ENCODE peak calls at places on chromosomes 1 and 21, in eight cellular contexts. One of them, this sample, is unnamed.

GRCh38 chr1:156232222-156232621 is 9.8 kb upstream of the BGLAP start:
- DNase-seq in tibial artery: no peak
- DNase-seq in stomach: no peak
- DNase-seq in neuronal stem cell: no peak
- DNase-seq in left ventricle myocardium inferior: no peak
- DNase-seq in aorta: no peak
- DNase-seq in PC-9: no peak
- DNase-seq in hepatocyte: no peak
- DNase-seq in this sample: no peak

GRCh38 chr1:58781541-58782307 is 2.1 kb downstream of the JUN start:
- DNase-seq in tibial artery: peak
- DNase-seq in stomach: peak
- DNase-seq in neuronal stem cell: peak
- DNase-seq in left ventricle myocardium inferior: peak
- DNase-seq in aorta: peak
- DNase-seq in PC-9: peak
- DNase-seq in hepatocyte: peak
- DNase-seq in this sample: peak

GRCh38 chr21:14453964-14454641 is 71.2 kb upstream of the HSPA13 start:
- DNase-seq in tibial artery: no peak
- DNase-seq in stomach: no peak
- DNase-seq in neuronal stem cell: no peak
- DNase-seq in left ventricle myocardium inferior: no peak
- DNase-seq in aorta: no peak
- DNase-seq in PC-9: no peak
- DNase-seq in hepatocyte: no peak
- DNase-seq in this sample: no peak

GRCh38 chr1:80059940-80060339 is 1053.4 kb upstream of the ADGRL4 start:
- DNase-seq in tibial artery: no peak
- DNase-seq in stomach: no peak
- DNase-seq in neuronal stem cell: no peak
- DNase-seq in left ventricle myocardium inferior: no peak
- DNase-seq in aorta: no peak
- DNase-seq in PC-9: no peak
- DNase-seq in hepatocyte: no peak
- DNase-seq in this sample: no peak

GRCh38 chr21:26570203-26570602 is 2.9 kb downstream of the CYYR1 start:
- DNase-seq in tibial artery: no peak
- DNase-seq in stomach: no peak
- DNase-seq in neuronal stem cell: no peak
- DNase-seq in left ventricle myocardium inferior: no peak
- DNase-seq in aorta: no peak
- DNase-seq in PC-9: no peak
- DNase-seq in hepatocyte: no peak
- DNase-seq in this sample: no peak

GRCh38 chr1:222974496-222974895 is 159.7 kb downstream of the DISP1 start:
- DNase-seq in tibial artery: no peak
- DNase-seq in stomach: no peak
- DNase-seq in neuronal stem cell: no peak
- DNase-seq in left ventricle myocardium inferior: no peak
- DNase-seq in aorta: no peak
- DNase-seq in PC-9: no peak
- DNase-seq in hepatocyte: peak
- DNase-seq in this sample: no peak

GRCh38 chr1:177384461-177384860 is 213.7 kb downstream of the BRINP2 start:
- DNase-seq in tibial artery: no peak
- DNase-seq in stomach: no peak
- DNase-seq in neuronal stem cell: no peak
- DNase-seq in left ventricle myocardium inferior: no peak
- DNase-seq in aorta: no peak
- DNase-seq in PC-9: no peak
- DNase-seq in hepatocyte: no peak
- DNase-seq in this sample: no peak

GRCh38 chr1:24481098-24481497 is 21.5 kb upstream of the RCAN3 start:
- DNase-seq in tibial artery: no peak
- DNase-seq in stomach: no peak
- DNase-seq in neuronal stem cell: no peak
- DNase-seq in left ventricle myocardium inferior: no peak
- DNase-seq in aorta: peak
- DNase-seq in PC-9: no peak
- DNase-seq in hepatocyte: no peak
- DNase-seq in this sample: no peak

GRCh38 chr1:210231846-210232523 is 611 bp upstream of the SERTAD4 start:
- DNase-seq in tibial artery: no peak
- DNase-seq in stomach: no peak
- DNase-seq in neuronal stem cell: no peak
- DNase-seq in left ventricle myocardium inferior: peak
- DNase-seq in aorta: no peak
- DNase-seq in PC-9: no peak
- DNase-seq in hepatocyte: peak
- DNase-seq in this sample: no peak

GRCh38 chr1:232925421-232926202 is 24.8 kb upstream of the NTPCR start:
- DNase-seq in tibial artery: no peak
- DNase-seq in stomach: no peak
- DNase-seq in neuronal stem cell: no peak
- DNase-seq in left ventricle myocardium inferior: no peak
- DNase-seq in aorta: no peak
- DNase-seq in PC-9: no peak
- DNase-seq in hepatocyte: no peak
- DNase-seq in this sample: no peak

GRCh38 chr1:211257831-211258225 is 1.3 kb upstream of the RCOR3 start:
- DNase-seq in tibial artery: no peak
- DNase-seq in stomach: no peak
- DNase-seq in neuronal stem cell: no peak
- DNase-seq in left ventricle myocardium inferior: no peak
- DNase-seq in aorta: no peak
- DNase-seq in PC-9: no peak
- DNase-seq in hepatocyte: no peak
- DNase-seq in this sample: no peak

GRCh38 chr1:234507626-234508387 is 28.8 kb upstream of the TARBP1 start:
- DNase-seq in tibial artery: no peak
- DNase-seq in stomach: no peak
- DNase-seq in neuronal stem cell: no peak
- DNase-seq in left ventricle myocardium inferior: no peak
- DNase-seq in aorta: no peak
- DNase-seq in PC-9: no peak
- DNase-seq in hepatocyte: no peak
- DNase-seq in this sample: no peak

GRCh38 chr21:29215709-29216108 is 83.0 kb upstream of the BACH1 start:
- DNase-seq in tibial artery: no peak
- DNase-seq in stomach: no peak
- DNase-seq in neuronal stem cell: no peak
- DNase-seq in left ventricle myocardium inferior: no peak
- DNase-seq in aorta: no peak
- DNase-seq in PC-9: no peak
- DNase-seq in hepatocyte: no peak
- DNase-seq in this sample: no peak

GRCh38 chr1:59498640-59499039 is 201.7 kb downstream of the FGGY start:
- DNase-seq in tibial artery: no peak
- DNase-seq in stomach: no peak
- DNase-seq in neuronal stem cell: no peak
- DNase-seq in left ventricle myocardium inferior: no peak
- DNase-seq in aorta: no peak
- DNase-seq in PC-9: no peak
- DNase-seq in hepatocyte: no peak
- DNase-seq in this sample: no peak

GRCh38 chr21:34967509-34968289 is 81.4 kb downstream of the RUNX1 start:
- DNase-seq in tibial artery: no peak
- DNase-seq in stomach: no peak
- DNase-seq in neuronal stem cell: no peak
- DNase-seq in left ventricle myocardium inferior: no peak
- DNase-seq in aorta: no peak
- DNase-seq in PC-9: peak
- DNase-seq in hepatocyte: peak
- DNase-seq in this sample: no peak

GRCh38 chr1:67835663-67836452 is 2.6 kb upstream of the GNG12 start:
- DNase-seq in tibial artery: no peak
- DNase-seq in stomach: no peak
- DNase-seq in neuronal stem cell: no peak
- DNase-seq in left ventricle myocardium inferior: no peak
- DNase-seq in aorta: no peak
- DNase-seq in PC-9: no peak
- DNase-seq in hepatocyte: no peak
- DNase-seq in this sample: no peak

GRCh38 chr1:177558372-177558771 is 387.6 kb downstream of the BRINP2 start:
- DNase-seq in tibial artery: no peak
- DNase-seq in stomach: no peak
- DNase-seq in neuronal stem cell: no peak
- DNase-seq in left ventricle myocardium inferior: no peak
- DNase-seq in aorta: no peak
- DNase-seq in PC-9: no peak
- DNase-seq in hepatocyte: no peak
- DNase-seq in this sample: no peak

GRCh38 chr1:29271724-29272123 is 35.4 kb downstream of the PTPRU start:
- DNase-seq in tibial artery: peak
- DNase-seq in stomach: peak
- DNase-seq in neuronal stem cell: peak
- DNase-seq in left ventricle myocardium inferior: peak
- DNase-seq in aorta: peak
- DNase-seq in PC-9: peak
- DNase-seq in hepatocyte: peak
- DNase-seq in this sample: no peak
- H3K27ac ChIP-seq in tibial artery: peak
- H3K27ac ChIP-seq in stomach: peak
- H3K27ac ChIP-seq in neuronal stem cell: peak
- H3K27ac ChIP-seq in left ventricle myocardium inferior: peak
- H3K27ac ChIP-seq in aorta: no peak
- H3K27ac ChIP-seq in PC-9: peak
- H3K27ac ChIP-seq in hepatocyte: peak
- H3K27ac ChIP-seq in this sample: peak

GRCh38 chr1:9071554-9072235 is 2.3 kb upstream of the SLC2A5 start:
- DNase-seq in tibial artery: no peak
- DNase-seq in stomach: no peak
- DNase-seq in neuronal stem cell: no peak
- DNase-seq in left ventricle myocardium inferior: no peak
- DNase-seq in aorta: no peak
- DNase-seq in PC-9: no peak
- DNase-seq in hepatocyte: no peak
- DNase-seq in this sample: no peak

GRCh38 chr1:9075023-9075422 is 5.6 kb upstream of the SLC2A5 start:
- DNase-seq in tibial artery: no peak
- DNase-seq in stomach: no peak
- DNase-seq in neuronal stem cell: no peak
- DNase-seq in left ventricle myocardium inferior: no peak
- DNase-seq in aorta: no peak
- DNase-seq in PC-9: no peak
- DNase-seq in hepatocyte: no peak
- DNase-seq in this sample: no peak

GRCh38 chr1:9069324-9070100 is at the start of gene SLC2A5:
- DNase-seq in tibial artery: peak
- DNase-seq in stomach: no peak
- DNase-seq in neuronal stem cell: no peak
- DNase-seq in left ventricle myocardium inferior: no peak
- DNase-seq in aorta: no peak
- DNase-seq in PC-9: no peak
- DNase-seq in hepatocyte: no peak
- DNase-seq in this sample: no peak

GRCh38 chr1:9070421-9071015 is 1.1 kb upstream of the SLC2A5 start:
- DNase-seq in tibial artery: no peak
- DNase-seq in stomach: no peak
- DNase-seq in neuronal stem cell: no peak
- DNase-seq in left ventricle myocardium inferior: no peak
- DNase-seq in aorta: no peak
- DNase-seq in PC-9: no peak
- DNase-seq in hepatocyte: no peak
- DNase-seq in this sample: no peak

GRCh38 chr1:9073148-9073547 is 3.7 kb upstream of the SLC2A5 start:
- DNase-seq in tibial artery: no peak
- DNase-seq in stomach: no peak
- DNase-seq in neuronal stem cell: no peak
- DNase-seq in left ventricle myocardium inferior: no peak
- DNase-seq in aorta: no peak
- DNase-seq in PC-9: no peak
- DNase-seq in hepatocyte: no peak
- DNase-seq in this sample: no peak
- H3K27ac ChIP-seq in tibial artery: no peak
- H3K27ac ChIP-seq in stomach: no peak
- H3K27ac ChIP-seq in neuronal stem cell: no peak
- H3K27ac ChIP-seq in left ventricle myocardium inferior: no peak
- H3K27ac ChIP-seq in aorta: no peak
- H3K27ac ChIP-seq in PC-9: no peak
- H3K27ac ChIP-seq in hepatocyte: no peak
- H3K27ac ChIP-seq in this sample: no peak

DNA sequence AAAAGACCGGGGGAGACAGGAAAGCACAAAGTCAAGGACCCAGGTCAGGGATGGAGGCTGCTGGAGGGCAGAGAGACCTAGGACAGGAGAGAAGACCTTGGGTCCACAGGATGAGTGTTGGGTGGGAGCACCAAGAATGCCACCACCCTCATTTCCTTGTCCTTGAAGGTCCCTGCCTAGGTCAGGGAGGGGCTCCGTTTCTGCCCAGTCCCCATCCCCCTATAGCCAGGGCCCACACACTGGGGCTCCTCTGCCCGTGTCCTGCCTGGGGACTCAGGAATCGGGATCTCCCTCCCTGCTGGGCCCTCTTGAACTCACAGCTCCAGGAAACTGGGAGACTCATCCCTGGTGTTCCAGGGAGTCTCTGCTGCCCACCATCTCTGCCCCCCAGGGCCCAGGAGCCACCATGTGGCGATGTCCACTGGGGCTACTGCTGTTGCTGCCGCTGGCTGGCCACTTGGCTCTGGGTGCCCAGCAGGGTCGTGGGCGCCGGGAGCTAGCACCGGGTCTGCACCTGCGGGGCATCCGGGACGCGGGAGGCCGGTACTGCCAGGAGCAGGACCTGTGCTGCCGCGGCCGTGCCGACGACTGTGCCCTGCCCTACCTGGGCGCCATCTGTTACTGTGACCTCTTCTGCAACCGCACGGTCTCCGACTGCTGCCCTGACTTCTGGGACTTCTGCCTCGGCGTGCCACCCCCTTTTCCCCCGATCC is 584 bp downstream of the TINAGL1 start:
- DNase-seq in tibial artery: no peak
- DNase-seq in stomach: peak
- DNase-seq in neuronal stem cell: no peak
- DNase-seq in left ventricle myocardium inferior: no peak
- DNase-seq in aorta: no peak
- DNase-seq in PC-9: no peak
- DNase-seq in hepatocyte: no peak
- DNase-seq in this sample: no peak
- H3K27ac ChIP-seq in tibial artery: peak
- H3K27ac ChIP-seq in stomach: peak
- H3K27ac ChIP-seq in neuronal stem cell: no peak
- H3K27ac ChIP-seq in left ventricle myocardium inferior: peak
- H3K27ac ChIP-seq in aorta: peak
- H3K27ac ChIP-seq in PC-9: peak
- H3K27ac ChIP-seq in hepatocyte: peak
- H3K27ac ChIP-seq in this sample: peak

DNA sequence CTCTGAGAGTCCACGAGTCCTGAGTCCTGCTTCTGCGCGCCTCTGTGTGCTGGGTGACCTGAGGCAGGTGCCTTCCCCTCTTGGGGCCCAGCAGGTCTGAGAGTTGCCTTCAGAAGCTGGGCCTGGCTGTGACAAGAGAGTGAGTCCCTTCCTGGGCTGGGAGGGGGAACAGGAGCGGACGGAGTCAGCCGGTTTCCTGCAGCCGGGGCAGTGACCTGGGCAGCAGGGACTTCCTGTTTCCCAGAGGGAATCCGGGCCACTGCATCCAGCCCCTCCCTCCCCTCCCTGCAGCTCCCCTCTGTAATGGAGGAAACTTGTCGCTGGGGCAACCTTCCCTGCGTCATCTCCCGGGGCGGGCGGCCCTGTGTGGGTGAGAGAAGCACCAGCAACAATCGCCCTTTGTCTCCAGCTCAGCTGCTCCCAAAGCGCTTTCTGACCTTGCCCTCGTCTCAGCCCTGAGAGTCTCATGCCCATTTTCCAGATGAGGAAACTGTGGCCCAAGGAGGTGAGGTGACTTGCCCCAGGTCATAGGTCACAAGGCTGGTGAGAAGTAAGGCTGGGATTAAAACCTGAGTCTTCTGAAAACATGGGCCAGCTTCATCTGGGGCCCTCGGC is 61.1 kb downstream of the SDC3 start:
- DNase-seq in tibial artery: peak
- DNase-seq in stomach: peak
- DNase-seq in neuronal stem cell: peak
- DNase-seq in left ventricle myocardium inferior: peak
- DNase-seq in aorta: peak
- DNase-seq in PC-9: no peak
- DNase-seq in hepatocyte: peak
- DNase-seq in this sample: peak
- H3K27ac ChIP-seq in tibial artery: no peak
- H3K27ac ChIP-seq in stomach: peak
- H3K27ac ChIP-seq in neuronal stem cell: peak
- H3K27ac ChIP-seq in left ventricle myocardium inferior: peak
- H3K27ac ChIP-seq in aorta: no peak
- H3K27ac ChIP-seq in PC-9: no peak
- H3K27ac ChIP-seq in hepatocyte: no peak
- H3K27ac ChIP-seq in this sample: no peak